ENCODE peak calls at places on chromosomes 7 and 10, in ten cellular contexts. M is NCI-H187 treated with DMSO at 0.1 percent for 48 hours; G is astrocyte; E is natural killer cell; A is WERI-Rb-1; J is NCI-H774; K is activated CD4-positive, alpha-beta T cell treated with anti-CD3 and anti-CD28 coated beads, Interleukin-2, amount 10 ng/mL, durations not matched to agents 7 days and 5 days; Q is T-helper 2 cell; V is activated CD8-positive, alpha-beta memory T cell treated with anti-CD3 and anti-CD28 coated beads for 4 hours; N is activated CD8-positive, alpha-beta T cell treated with anti-CD3 and anti-CD28 coated beads, Interleukin-2, amount 10 ng/mL, durations not matched to agents 7 days and 5 days. C is an unnamed sample.

GRCh38 chr7:101947899-101948298 is 130.5 kb downstream of the CUX1 start:
- DNase-seq in M (no peak), G (peak; percentile 47), E (no peak), A (no peak), J (peak; percentile 74), K (no peak), Q (no peak), V (no peak), N (no peak), C (no peak)

GRCh38 chr7:77253151-77253550 is 53.5 kb upstream of the FGL2 start:
- DNase-seq in M (no peak), G (no peak), E (no peak), A (no peak), J (no peak), K (no peak), Q (no peak), V (no peak), N (no peak), C (no peak)

GRCh38 chr7:115475206-115475605 is 553.3 kb downstream of the MDFIC start:
- DNase-seq in M (no peak), G (no peak), E (no peak), A (no peak), J (no peak), K (no peak), Q (no peak), V (no peak), N (no peak), C (no peak)

GRCh38 chr7:102426268-102427031 is 6.9 kb upstream of the ORAI2 start:
- DNase-seq in M (no peak), G (no peak), E (peak; percentile 63), A (no peak), J (no peak), K (peak; percentile 83), Q (peak; percentile 89), V (peak; percentile 72), N (peak; percentile 79), C (peak; percentile 78)

GRCh38 chr7:134419875-134420274 is 39.0 kb downstream of the AKR1B1 start:
- DNase-seq in M (no peak), G (no peak), E (no peak), A (no peak), J (no peak), K (no peak), Q (no peak), V (no peak), N (no peak), C (no peak)

GRCh38 chr10:22345301-22346086 is at the start of gene SPAG6:
- DNase-seq in M (peak; percentile 25), G (no peak), E (peak; percentile 57), A (peak; percentile 24), J (peak; percentile 90), K (peak; percentile 52), Q (peak; percentile 77), V (no peak), N (peak; percentile 69), C (no peak)

GRCh38 chr10:123891147-123892011 is at the start of gene CPXM2:
- DNase-seq in M (no peak), G (no peak), E (no peak), A (no peak), J (no peak), K (no peak), Q (no peak), V (no peak), N (no peak), C (no peak)

GRCh38 chr7:51222916-51223315 is 93.7 kb downstream of the COBL start:
- DNase-seq in M (no peak), G (no peak), E (no peak), A (no peak), J (no peak), K (no peak), Q (no peak), V (no peak), N (no peak), C (no peak)

GRCh38 chr7:416761-417624 is 102.7 kb downstream of the PDGFA start:
- DNase-seq in M (no peak), G (no peak), E (no peak), A (no peak), J (no peak), K (no peak), Q (no peak), V (no peak), N (no peak), C (no peak)

GRCh38 chr7:121273467-121274167 is 55.2 kb upstream of the WNT16 start:
- DNase-seq in M (no peak), G (no peak), E (no peak), A (no peak), J (no peak), K (no peak), Q (no peak), V (no peak), N (no peak), C (no peak)

GRCh38 chr7:132584796-132585494 is 8.7 kb upstream of the PLXNA4 start:
- DNase-seq in M (no peak), G (no peak), E (no peak), A (no peak), J (no peak), K (no peak), Q (no peak), V (no peak), N (no peak), C (no peak)

GRCh38 chr10:72109619-72110215 is 21.4 kb upstream of the SPOCK2 start:
- DNase-seq in M (no peak), G (no peak), E (no peak), A (no peak), J (no peak), K (no peak), Q (peak; percentile 53), V (no peak), N (no peak), C (peak; percentile 29)

GRCh38 chr7:39606352-39606751 is 17.0 kb upstream of the RALA start:
- DNase-seq in M (no peak), G (no peak), E (no peak), A (no peak), J (no peak), K (no peak), Q (no peak), V (no peak), N (no peak), C (no peak)

C was measured in central memory CD4-positive, alpha-beta T cell.